ENCODE peak calls at places on chromosomes 13 and 19, in seven cellular contexts. L, X, U, H, A, W and M are unnamed samples.

GRCh38 chr13:76758738-76759137 is 127.5 kb downstream of the KCTD12 start:
- DNase-seq in L (no peak), X (no peak), U (no peak), H (no peak), A (no peak), W (no peak), M (peak)

GRCh38 chr19:7083076-7083956 is 13.8 kb downstream of the ZNF557 start:
- DNase-seq in L (peak), X (no peak), U (no peak), H (no peak), A (no peak), W (peak), M (no peak)

GRCh38 chr13:82976499-82976898 is 905.8 kb downstream of the SLITRK1 start:
- DNase-seq in L (peak), X (no peak), U (no peak), H (no peak), A (no peak), W (no peak), M (peak)

GRCh38 chr13:96996886-96997285 is 2.6 kb upstream of the OXGR1 start:
- DNase-seq in L (no peak), X (no peak), U (no peak), H (no peak), A (no peak), W (no peak), M (no peak)

GRCh38 chr19:10230904-10231623 is at the start of gene S1PR2:
- DNase-seq in L (peak), X (peak), U (peak), H (no peak), A (peak), W (peak), M (peak)

GRCh38 chr13:26619321-26619720 is 61.8 kb downstream of the WASF3 start:
- DNase-seq in L (peak), X (no peak), U (no peak), H (no peak), A (peak), W (no peak), M (peak)

GRCh38 chr19:10288662-10289166 is 1.0 kb upstream of the ICAM5 start:
- DNase-seq in L (peak), X (peak), U (no peak), H (no peak), A (no peak), W (peak), M (peak)

GRCh38 chr13:50691682-50692263 is 151.7 kb downstream of the DLEU7 start:
- DNase-seq in L (no peak), X (peak), U (no peak), H (no peak), A (no peak), W (no peak), M (no peak)

DNA sequence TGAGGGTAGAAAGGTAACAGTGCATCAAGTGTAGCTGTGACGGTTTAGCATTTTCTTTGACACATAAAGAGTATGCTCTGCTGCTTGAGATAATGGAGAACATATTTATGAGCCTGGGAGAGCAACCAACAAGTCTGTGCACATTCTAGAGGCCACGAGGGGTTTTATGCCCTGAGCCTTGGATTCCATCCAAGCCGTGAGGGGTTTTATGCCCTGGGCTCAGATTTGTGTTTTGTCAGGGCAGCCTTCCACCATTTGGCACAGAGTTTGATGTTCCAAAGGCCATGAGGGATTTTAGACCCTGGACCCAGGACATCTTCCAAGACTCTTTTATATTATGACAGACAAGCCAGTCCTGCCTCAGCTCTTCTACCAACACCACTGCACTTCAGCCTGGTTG is 106.4 kb downstream of the ZNF486 start:
- DNase-seq in L (no peak), X (no peak), U (no peak), H (no peak), A (no peak), W (no peak), M (no peak)
- H3K4me3 ChIP-seq in L (no peak), X (no peak), U (no peak), H (no peak), A (no peak), W (no peak), M (no peak)

GRCh38 chr13:22278336-22278929 is 607.6 kb downstream of the FGF9 start:
- DNase-seq in L (peak), X (peak), U (peak), H (no peak), A (peak), W (peak), M (no peak)
- TF ChIP-seq CTCF in L (peak), X (peak), U (peak), H (peak), A (peak), W (peak), M (peak)

DNA sequence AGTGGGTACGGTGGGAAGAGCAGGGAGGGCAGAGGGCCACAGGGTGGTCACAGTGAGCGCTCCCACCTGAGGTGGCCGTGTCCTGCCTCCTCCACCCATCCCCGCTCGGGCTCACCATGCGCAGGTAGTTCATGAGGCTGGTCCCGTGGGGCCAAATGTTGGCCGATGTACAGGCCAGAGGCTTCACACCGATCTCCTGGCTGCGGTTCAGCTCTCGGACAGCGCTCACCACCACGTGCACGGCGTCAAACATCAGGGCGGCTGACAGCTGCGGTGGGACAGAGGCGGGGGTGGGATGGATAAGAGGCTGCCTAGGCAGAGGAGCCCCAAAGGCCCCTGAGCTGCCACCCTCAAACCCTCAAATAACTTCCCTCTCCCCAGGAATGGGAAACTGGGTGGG is 15.8 kb downstream of the GRIK5 start:
- DNase-seq in L (no peak), X (no peak), U (no peak), H (no peak), A (no peak), W (no peak), M (no peak)
- H3K4me3 ChIP-seq in L (no peak), X (no peak), U (no peak), H (no peak), A (no peak), W (no peak), M (no peak)

DNA sequence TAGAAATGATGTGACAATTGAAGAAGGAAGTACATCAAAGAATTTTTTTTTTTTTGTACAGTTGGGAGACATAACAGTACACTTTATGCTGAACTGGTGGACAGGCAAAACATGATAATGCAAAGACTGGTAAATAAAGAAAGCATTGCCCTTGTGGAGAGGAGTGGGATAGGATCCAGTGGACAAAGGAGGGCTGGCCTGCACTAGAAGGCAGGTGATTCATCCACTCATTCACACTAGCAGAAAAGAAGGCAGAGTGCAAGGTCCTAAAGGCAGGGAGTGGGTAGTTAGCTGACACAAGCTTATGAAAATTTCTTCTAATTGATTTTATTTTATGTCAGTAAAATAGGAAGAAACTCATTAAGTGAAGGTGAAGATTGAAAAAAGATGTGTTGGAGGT is 17.6 kb upstream of the NALCN start:
- DNase-seq in L (peak), X (no peak), U (no peak), H (no peak), A (no peak), W (no peak), M (no peak)
- TF ChIP-seq CTCF in L (no peak), X (no peak), U (no peak), H (no peak), A (no peak), W (no peak), M (no peak)

GRCh38 chr19:35959040-35959967 is 23.1 kb downstream of the LRFN3 start:
- DNase-seq in L (no peak), X (no peak), U (no peak), H (no peak), A (no peak), W (no peak), M (no peak)
- H3K4me3 ChIP-seq in L (no peak), X (no peak), U (no peak), H (peak), A (no peak), W (no peak), M (no peak)

DNA sequence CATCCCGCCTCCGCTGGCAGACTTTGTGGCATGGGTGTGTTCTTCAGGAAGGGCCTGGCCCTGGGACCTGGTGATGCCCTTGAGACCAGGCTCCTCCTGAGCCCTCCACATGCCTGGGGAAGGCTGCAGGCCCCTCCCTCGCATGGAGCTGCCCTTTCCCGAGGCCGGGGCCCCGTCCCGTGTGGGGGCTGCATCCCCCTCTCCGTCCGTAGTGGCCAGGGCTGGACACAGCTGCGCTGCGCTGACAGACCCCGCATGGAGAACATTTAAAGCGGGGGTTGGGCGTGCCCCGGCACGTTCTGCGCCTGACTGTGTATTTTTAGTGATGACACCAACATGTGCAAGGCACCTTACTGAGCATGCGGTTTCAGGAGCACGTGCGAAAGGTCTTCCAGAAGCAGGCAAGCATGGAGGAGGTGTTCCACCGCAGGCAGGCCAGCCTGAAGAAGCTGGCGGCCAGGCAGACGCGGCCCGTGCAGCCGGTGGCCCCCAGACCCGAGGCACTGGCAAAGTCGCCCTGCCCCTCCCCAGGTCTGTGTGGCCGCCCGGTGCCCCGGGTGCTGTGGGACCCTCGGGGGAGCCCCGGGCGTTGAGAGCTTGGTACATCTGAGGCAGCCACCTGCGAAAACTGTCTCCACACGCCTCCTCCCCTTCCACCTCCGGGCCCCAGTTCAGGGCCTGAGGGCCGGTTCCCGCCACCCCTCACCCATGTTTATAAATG is 28.8 kb upstream of the F7 start:
- DNase-seq in L (no peak), X (no peak), U (no peak), H (no peak), A (no peak), W (no peak), M (no peak)
- TF ChIP-seq CTCF in L (no peak), X (no peak), U (no peak), H (no peak), A (no peak), W (no peak), M (no peak)

DNA sequence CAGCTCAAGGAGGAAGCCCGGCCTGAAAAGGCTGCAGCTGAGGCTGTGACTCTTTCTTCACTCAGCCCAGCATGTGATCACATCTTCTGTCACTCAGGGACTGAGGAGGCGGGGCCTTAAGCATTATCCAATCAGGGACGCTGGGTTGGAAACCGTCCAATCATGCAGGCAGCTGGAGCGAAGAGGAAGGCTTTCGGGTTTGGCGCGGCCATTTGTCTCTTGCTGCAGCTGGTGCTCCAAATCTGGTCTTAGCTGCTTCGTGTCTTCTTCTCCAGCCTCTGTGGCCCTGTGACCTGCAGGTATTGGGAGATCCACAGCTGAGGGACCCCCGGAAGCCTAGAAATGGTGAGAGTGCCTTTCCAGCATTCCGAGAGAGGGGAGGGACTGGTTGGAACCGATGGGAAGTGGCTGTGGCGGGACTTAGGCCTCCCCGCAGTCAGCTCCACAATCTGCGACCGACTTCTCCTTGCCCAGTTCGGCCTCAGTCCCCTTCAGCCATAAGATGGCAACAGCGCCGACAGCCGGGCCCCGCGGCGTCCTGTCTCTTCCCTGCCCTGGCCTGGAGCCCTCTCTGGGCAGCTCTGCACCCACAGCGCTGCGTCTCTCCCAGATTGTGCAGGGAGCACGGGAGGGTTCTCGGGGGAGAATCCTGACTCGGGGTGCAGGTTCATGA is at the start of gene ZNF90:
- DNase-seq in L (peak), X (peak), U (peak), H (peak), A (peak), W (peak), M (peak)
- H3K4me3 ChIP-seq in L (peak), X (peak), U (peak), H (peak), A (peak), W (no peak), M (peak)

GRCh38 chr19:40804783-40805242 is 5.8 kb downstream of the EGLN2 start:
- DNase-seq in L (no peak), X (no peak), U (no peak), H (no peak), A (no peak), W (no peak), M (no peak)
- TF ChIP-seq CTCF in L (no peak), X (peak), U (no peak), H (no peak), A (peak), W (no peak), M (no peak)

GRCh38 chr19:33299061-33299665 is 3.2 kb downstream of the CEBPA start:
- DNase-seq in L (no peak), X (no peak), U (no peak), H (no peak), A (no peak), W (no peak), M (no peak)
- H3K4me3 ChIP-seq in L (no peak), X (no peak), U (no peak), H (peak), A (no peak), W (no peak), M (no peak)

GRCh38 chr19:53962887-53963435 is at the start of gene CACNG8:
- DNase-seq in L (no peak), X (no peak), U (no peak), H (no peak), A (no peak), W (no peak), M (no peak)
- TF ChIP-seq CTCF in L (no peak), X (no peak), U (no peak), H (no peak), A (no peak), W (no peak), M (no peak)